ENCODE peak calls at places on chromosomes 3 and 15, in six cellular contexts. One of them, this sample, is unnamed.
A peak's percentile ranks its signal among the peaks of the same experiment; 100 is the strongest.

GRCh38 chr3:187101184-187102072 is 37.9 kb downstream of the RPL39L start:
- DNase-seq in GM12891: no peak
- DNase-seq in HepG2: peak; percentile 43
- DNase-seq in K562: peak; percentile 76
- DNase-seq in H1: no peak
- DNase-seq in GM12878: no peak
- DNase-seq in this sample: no peak

GRCh38 chr15:33858836-33859235 is 109.5 kb upstream of the CHRM5 start:
- DNase-seq in GM12891: no peak
- DNase-seq in HepG2: no peak
- DNase-seq in K562: no peak
- DNase-seq in H1: no peak
- DNase-seq in GM12878: no peak
- DNase-seq in this sample: no peak

GRCh38 chr15:43230640-43231115 is 9.9 kb upstream of the EPB42 start:
- DNase-seq in GM12891: no peak
- DNase-seq in HepG2: no peak
- DNase-seq in K562: peak; percentile 84
- DNase-seq in H1: no peak
- DNase-seq in GM12878: no peak
- DNase-seq in this sample: no peak

GRCh38 chr15:56783156-56783856 is 50.0 kb upstream of the ZNF280D start:
- DNase-seq in GM12891: no peak
- DNase-seq in HepG2: no peak
- DNase-seq in K562: peak; percentile 65
- DNase-seq in H1: no peak
- DNase-seq in GM12878: no peak
- DNase-seq in this sample: no peak

GRCh38 chr15:40014390-40014789 is 24.6 kb downstream of the SRP14 start:
- DNase-seq in GM12891: no peak
- DNase-seq in HepG2: no peak
- DNase-seq in K562: no peak
- DNase-seq in H1: no peak
- DNase-seq in GM12878: no peak
- DNase-seq in this sample: no peak

GRCh38 chr15:50562735-50563640 is 16.5 kb upstream of the USP50 start:
- DNase-seq in GM12891: no peak
- DNase-seq in HepG2: no peak
- DNase-seq in K562: no peak
- DNase-seq in H1: no peak
- DNase-seq in GM12878: no peak
- DNase-seq in this sample: no peak

GRCh38 chr3:192079098-192079497 is 618.1 kb downstream of the PYDC2 start:
- DNase-seq in GM12891: no peak
- DNase-seq in HepG2: no peak
- DNase-seq in K562: no peak
- DNase-seq in H1: no peak
- DNase-seq in GM12878: no peak
- DNase-seq in this sample: no peak

GRCh38 chr3:105866656-105867653 is 1.9 kb downstream of the CBLB start:
- DNase-seq in GM12891: no peak
- DNase-seq in HepG2: peak; percentile 72
- DNase-seq in K562: peak; percentile 41
- DNase-seq in H1: no peak
- DNase-seq in GM12878: peak; percentile 80
- DNase-seq in this sample: peak; percentile 11

GRCh38 chr3:70763894-70764293 is 451.5 kb upstream of the MDFIC2 start:
- DNase-seq in GM12891: no peak
- DNase-seq in HepG2: no peak
- DNase-seq in K562: no peak
- DNase-seq in H1: no peak
- DNase-seq in GM12878: no peak
- DNase-seq in this sample: no peak

GRCh38 chr3:71392277-71392676 is 191.3 kb downstream of the FOXP1 start:
- DNase-seq in GM12891: no peak
- DNase-seq in HepG2: no peak
- DNase-seq in K562: no peak
- DNase-seq in H1: no peak
- DNase-seq in GM12878: no peak
- DNase-seq in this sample: no peak

GRCh38 chr3:172203522-172204258 is 164.3 kb downstream of the FNDC3B start:
- DNase-seq in GM12891: no peak
- DNase-seq in HepG2: peak; percentile 98
- DNase-seq in K562: no peak
- DNase-seq in H1: no peak
- DNase-seq in GM12878: no peak
- DNase-seq in this sample: no peak

GRCh38 chr3:23202921-23203650 is at the start of gene UBE2E2:
- DNase-seq in GM12891: peak; percentile 82
- DNase-seq in HepG2: no peak
- DNase-seq in K562: peak; percentile 76
- DNase-seq in H1: peak; percentile 84
- DNase-seq in GM12878: no peak
- DNase-seq in this sample: peak; percentile 88

GRCh38 chr3:71402872-71403271 is 180.7 kb downstream of the FOXP1 start:
- DNase-seq in GM12891: no peak
- DNase-seq in HepG2: no peak
- DNase-seq in K562: no peak
- DNase-seq in H1: no peak
- DNase-seq in GM12878: no peak
- DNase-seq in this sample: no peak

GRCh38 chr3:172560026-172560425 is 36.8 kb upstream of the TNFSF10 start:
- DNase-seq in GM12891: no peak
- DNase-seq in HepG2: no peak
- DNase-seq in K562: no peak
- DNase-seq in H1: no peak
- DNase-seq in GM12878: no peak
- DNase-seq in this sample: no peak

GRCh38 chr15:60397772-60398445 is at the start of gene ANXA2:
- DNase-seq in GM12891: peak; percentile 82
- DNase-seq in HepG2: no peak
- DNase-seq in K562: peak; percentile 93
- DNase-seq in H1: peak; percentile 79
- DNase-seq in GM12878: no peak
- DNase-seq in this sample: peak; percentile 79

GRCh38 chr15:61115241-61115640 is 113.9 kb downstream of the RORA start:
- DNase-seq in GM12891: no peak
- DNase-seq in HepG2: no peak
- DNase-seq in K562: no peak
- DNase-seq in H1: no peak
- DNase-seq in GM12878: no peak
- DNase-seq in this sample: no peak

GRCh38 chr15:76753771-76754170 is 151.4 kb downstream of the SCAPER start:
- DNase-seq in GM12891: no peak
- DNase-seq in HepG2: no peak
- DNase-seq in K562: no peak
- DNase-seq in H1: no peak
- DNase-seq in GM12878: no peak
- DNase-seq in this sample: no peak

GRCh38 chr15:89075846-89076245 is 12.4 kb upstream of the ABHD2 start:
- DNase-seq in GM12891: no peak
- DNase-seq in HepG2: no peak
- DNase-seq in K562: peak; percentile 60
- DNase-seq in H1: no peak
- DNase-seq in GM12878: no peak
- DNase-seq in this sample: no peak

GRCh38 chr15:41955807-41956525 is 16.4 kb downstream of the EHD4 start:
- DNase-seq in GM12891: no peak
- DNase-seq in HepG2: peak; percentile 34
- DNase-seq in K562: no peak
- DNase-seq in H1: no peak
- DNase-seq in GM12878: no peak
- DNase-seq in this sample: no peak

GRCh38 chr3:174062923-174063322 is 665.4 kb downstream of the NLGN1 start:
- DNase-seq in GM12891: no peak
- DNase-seq in HepG2: no peak
- DNase-seq in K562: no peak
- DNase-seq in H1: no peak
- DNase-seq in GM12878: no peak
- DNase-seq in this sample: no peak

GRCh38 chr3:4864503-4864902 is 114.7 kb upstream of the BHLHE40 start:
- DNase-seq in GM12891: no peak
- DNase-seq in HepG2: no peak
- DNase-seq in K562: no peak
- DNase-seq in H1: no peak
- DNase-seq in GM12878: no peak
- DNase-seq in this sample: no peak

GRCh38 chr3:99829844-99830243 is 12.2 kb downstream of the CMSS1 start:
- DNase-seq in GM12891: no peak
- DNase-seq in HepG2: no peak
- DNase-seq in K562: no peak
- DNase-seq in H1: no peak
- DNase-seq in GM12878: no peak
- DNase-seq in this sample: no peak

GRCh38 chr3:175238848-175239247 is 379.7 kb downstream of the NAALADL2 start:
- DNase-seq in GM12891: no peak
- DNase-seq in HepG2: no peak
- DNase-seq in K562: no peak
- DNase-seq in H1: no peak
- DNase-seq in GM12878: no peak
- DNase-seq in this sample: no peak

GRCh38 chr3:128296469-128297251 is 143.4 kb downstream of the EEFSEC start:
- DNase-seq in GM12891: no peak
- DNase-seq in HepG2: no peak
- DNase-seq in K562: no peak
- DNase-seq in H1: peak; percentile 38
- DNase-seq in GM12878: no peak
- DNase-seq in this sample: no peak

GRCh38 chr3:43867673-43868072 is 176.9 kb downstream of the ABHD5 start:
- DNase-seq in GM12891: no peak
- DNase-seq in HepG2: no peak
- DNase-seq in K562: no peak
- DNase-seq in H1: no peak
- DNase-seq in GM12878: no peak
- DNase-seq in this sample: no peak

GRCh38 chr15:62928242-62928995 is 114.1 kb upstream of the TPM1 start:
- DNase-seq in GM12891: no peak
- DNase-seq in HepG2: peak; percentile 37
- DNase-seq in K562: peak; percentile 34
- DNase-seq in H1: no peak
- DNase-seq in GM12878: no peak
- DNase-seq in this sample: no peak

GRCh38 chr3:119145500-119146167 is at the start of gene TEX55:
- DNase-seq in GM12891: peak; percentile 25
- DNase-seq in HepG2: peak; percentile 30
- DNase-seq in K562: peak; percentile 44
- DNase-seq in H1: peak; percentile 59
- DNase-seq in GM12878: no peak
- DNase-seq in this sample: peak; percentile 19

GRCh38 chr3:57544181-57545125 is at the start of gene DNAH12:
- DNase-seq in GM12891: peak; percentile 23
- DNase-seq in HepG2: peak; percentile 64
- DNase-seq in K562: peak; percentile 58
- DNase-seq in H1: peak; percentile 91
- DNase-seq in GM12878: no peak
- DNase-seq in this sample: no peak

GRCh38 chr15:41797194-41797593 is 22.9 kb downstream of the MAPKBP1 start:
- DNase-seq in GM12891: no peak
- DNase-seq in HepG2: no peak
- DNase-seq in K562: no peak
- DNase-seq in H1: no peak
- DNase-seq in GM12878: no peak
- DNase-seq in this sample: no peak

GRCh38 chr3:60746690-60747416 is 504.4 kb downstream of the FHIT start:
- DNase-seq in GM12891: no peak
- DNase-seq in HepG2: no peak
- DNase-seq in K562: no peak
- DNase-seq in H1: no peak
- DNase-seq in GM12878: no peak
- DNase-seq in this sample: no peak

GRCh38 chr3:62562596-62562995 is 189.2 kb upstream of the FEZF2 start:
- DNase-seq in GM12891: no peak
- DNase-seq in HepG2: no peak
- DNase-seq in K562: no peak
- DNase-seq in H1: no peak
- DNase-seq in GM12878: no peak
- DNase-seq in this sample: no peak

DNA sequence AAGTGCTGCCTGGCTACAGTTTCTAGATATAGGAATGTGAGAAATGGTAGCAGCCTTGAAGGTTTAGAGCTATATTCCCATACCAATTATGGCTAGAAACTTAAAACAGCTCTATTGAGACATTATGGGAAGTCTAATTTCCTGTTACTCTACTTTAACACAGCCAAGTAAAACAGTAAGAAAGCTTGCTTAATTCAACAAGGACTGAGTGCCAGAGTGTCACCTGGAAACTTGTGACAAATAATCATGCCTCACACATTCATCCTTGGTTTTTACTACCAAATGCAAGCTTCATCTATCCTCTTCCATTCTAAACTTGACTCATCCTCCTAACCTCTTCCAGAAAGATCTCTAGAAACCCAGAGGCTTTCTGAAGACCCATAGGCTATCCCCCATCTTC is 41.7 kb downstream of the UBE3A start:
- DNase-seq in GM12891: no peak
- DNase-seq in HepG2: no peak
- DNase-seq in K562: no peak
- DNase-seq in H1: no peak
- DNase-seq in GM12878: no peak
- DNase-seq in this sample: no peak
- TF ChIP-seq TAF1 in GM12891: no peak
- TF ChIP-seq TAF1 in HepG2: no peak
- TF ChIP-seq TAF1 in K562: no peak
- TF ChIP-seq TAF1 in H1: no peak
- TF ChIP-seq TAF1 in GM12878: no peak
- TF ChIP-seq TAF1 in this sample: no peak

GRCh38 chr3:195001961-195002861 is 268.7 kb downstream of the XXYLT1 start:
- DNase-seq in GM12891: peak; percentile 63
- DNase-seq in HepG2: peak; percentile 65
- DNase-seq in K562: peak; percentile 77
- DNase-seq in H1: peak; percentile 59
- DNase-seq in GM12878: peak; percentile 4
- DNase-seq in this sample: peak; percentile 40
- TF ChIP-seq POLR2AphosphoS5 in GM12891: no peak
- TF ChIP-seq POLR2AphosphoS5 in HepG2: no peak
- TF ChIP-seq POLR2AphosphoS5 in K562: peak; percentile 18
- TF ChIP-seq POLR2AphosphoS5 in H1: no peak
- TF ChIP-seq POLR2AphosphoS5 in GM12878: no peak
- TF ChIP-seq POLR2AphosphoS5 in this sample: no peak

GRCh38 chr15:35479423-35479822 is 66.5 kb downstream of the DPH6 start:
- DNase-seq in GM12891: no peak
- DNase-seq in HepG2: no peak
- DNase-seq in K562: no peak
- DNase-seq in H1: no peak
- DNase-seq in GM12878: no peak
- DNase-seq in this sample: no peak
- TF ChIP-seq POLR2A in GM12891: no peak
- TF ChIP-seq POLR2A in HepG2: no peak
- TF ChIP-seq POLR2A in K562: no peak
- TF ChIP-seq POLR2A in H1: no peak
- TF ChIP-seq POLR2A in GM12878: no peak
- TF ChIP-seq POLR2A in this sample: no peak

DNA sequence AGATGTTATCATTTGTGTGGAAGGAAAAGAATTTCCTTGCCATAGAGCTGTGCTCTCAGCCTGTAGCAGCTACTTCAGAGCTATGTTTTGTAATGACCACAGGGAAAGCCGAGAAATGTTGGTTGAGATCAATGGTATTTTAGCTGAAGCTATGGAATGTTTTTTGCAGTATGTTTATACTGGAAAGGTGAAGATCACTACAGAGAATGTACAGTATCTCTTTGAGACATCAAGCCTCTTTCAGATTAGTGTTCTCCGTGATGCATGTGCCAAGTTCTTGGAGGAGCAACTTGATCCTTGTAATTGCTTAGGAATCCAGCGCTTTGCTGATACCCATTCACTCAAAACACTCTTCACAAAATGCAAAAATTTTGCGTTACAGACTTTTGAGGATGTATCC is 15.1 kb downstream of the KLHL24 start:
- DNase-seq in GM12891: no peak
- DNase-seq in HepG2: no peak
- DNase-seq in K562: no peak
- DNase-seq in H1: no peak
- DNase-seq in GM12878: no peak
- DNase-seq in this sample: no peak
- TF ChIP-seq TAF1 in GM12891: no peak
- TF ChIP-seq TAF1 in HepG2: no peak
- TF ChIP-seq TAF1 in K562: no peak
- TF ChIP-seq TAF1 in H1: no peak
- TF ChIP-seq TAF1 in GM12878: no peak
- TF ChIP-seq TAF1 in this sample: no peak

This sample was measured in GM12892.